ENCODE peak calls at places on chromosomes 1 and 21, in six cellular contexts. A is lung; K is CD8-positive, alpha-beta T cell; U is bronchial epithelial cell; J is suprapubic skin; L is GM06990. C is an unnamed sample.

GRCh38 chr1:5758000-5758858 is 234.0 kb downstream of the NPHP4 start:
- DNase-seq in J (no peak), U (no peak), L (no peak), A (no peak), K (no peak), C (no peak)

GRCh38 chr21:31560479-31560878 is 99.0 kb upstream of the SOD1 start:
- DNase-seq in L (no peak), A (no peak), K (no peak), U (no peak), J (no peak), C (no peak)

GRCh38 chr1:12057382-12057781 is 5.7 kb upstream of the TNFRSF8 start:
- DNase-seq in U (peak; percentile 24), K (no peak), J (no peak), L (no peak), A (no peak), C (no peak)

GRCh38 chr1:246795094-246795671 is 71.0 kb downstream of the SCCPDH start:
- DNase-seq in J (peak; percentile 74), A (no peak), K (no peak), U (no peak), L (no peak), C (no peak)

GRCh38 chr1:50279622-50280320 is 143.5 kb downstream of the DMRTA2 start:
- DNase-seq in U (peak; percentile 15), A (no peak), K (no peak), J (no peak), L (no peak), C (no peak)

GRCh38 chr1:43547538-43548072 is 16.9 kb downstream of the PTPRF start:
- DNase-seq in L (no peak), J (no peak), U (no peak), A (no peak), K (no peak), C (peak; percentile 33)

GRCh38 chr1:8482844-8483436 is 165.0 kb downstream of the SLC45A1 start:
- DNase-seq in U (peak; percentile 76), L (no peak), J (no peak), A (no peak), K (no peak), C (no peak)

GRCh38 chr1:159509440-159510222 is 26.2 kb downstream of the OR10J5 start:
- DNase-seq in J (no peak), K (no peak), A (no peak), L (no peak), U (no peak), C (no peak)

GRCh38 chr21:15061284-15061683 is 3.5 kb downstream of the NRIP1 start:
- DNase-seq in J (no peak), L (no peak), U (no peak), K (no peak), A (no peak), C (no peak)

GRCh38 chr1:53392460-53392859 is 64.6 kb upstream of the LRP8 start:
- DNase-seq in U (no peak), K (no peak), L (no peak), J (no peak), A (no peak), C (no peak)

GRCh38 chr1:93844262-93845045 is 34.6 kb downstream of the DNTTIP2 start:
- DNase-seq in A (peak; percentile 46), L (peak; percentile 30), K (peak; percentile 42), U (peak; percentile 80), J (no peak), C (peak; percentile 33)

GRCh38 chr1:203039609-203040517 is 13.6 kb downstream of the PPFIA4 start:
- DNase-seq in U (no peak), J (no peak), A (no peak), K (no peak), L (no peak), C (peak; percentile 82)

GRCh38 chr1:78721136-78721535 is 71.5 kb downstream of the IFI44 start:
- DNase-seq in J (no peak), L (no peak), K (no peak), A (no peak), U (no peak), C (no peak)

GRCh38 chr21:42544544-42544943 is 30.9 kb downstream of the SLC37A1 start:
- DNase-seq in L (no peak), A (no peak), U (no peak), K (no peak), J (no peak), C (no peak)

GRCh38 chr1:14964698-14965055 is 188.9 kb upstream of the TMEM51 start:
- DNase-seq in A (no peak), K (no peak), L (no peak), U (no peak), J (no peak), C (no peak)

GRCh38 chr1:231871471-231871870 is 244.9 kb downstream of the DISC1 start:
- DNase-seq in J (no peak), K (no peak), A (no peak), U (no peak), L (no peak), C (no peak)
- TF ChIP-seq CTCF in J (no peak), K (no peak), A (no peak), U (no peak), L (no peak), C (no peak)

DNA sequence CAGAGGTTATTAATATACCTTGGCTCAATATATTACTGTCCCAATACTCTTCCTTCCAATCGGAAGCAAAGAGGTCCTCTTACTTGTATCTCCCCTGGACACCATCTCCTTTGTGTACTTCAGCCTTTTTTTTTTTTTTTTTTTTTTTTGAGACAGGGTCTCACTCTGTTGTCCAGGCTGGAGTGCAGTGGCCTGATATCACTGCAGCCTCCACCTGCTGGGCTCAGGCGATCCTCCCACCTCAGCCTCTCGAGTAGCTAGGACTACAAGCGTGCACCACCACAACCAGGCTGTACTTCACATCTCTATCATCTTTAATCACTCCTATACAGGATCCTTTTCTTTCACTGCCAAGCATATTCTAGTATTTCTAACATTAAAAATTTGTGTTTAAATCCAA is 2.8 kb upstream of the DARS2 start:
- DNase-seq in K (no peak), J (no peak), U (no peak), A (no peak), L (no peak), C (no peak)
- H3K27me3 ChIP-seq in K (no peaks in the 10 kb centered on the region), J (no peaks in the 10 kb centered on the region), U (no peaks in the 10 kb centered on the region), A (no peaks in the 10 kb centered on the region), L (no peaks in the 10 kb centered on the region), C (no peaks in the 10 kb centered on the region)

GRCh38 chr1:228706305-228706704 is 29.0 kb upstream of the RHOU start:
- DNase-seq in K (no peak), J (no peak), L (no peak), U (no peak), A (no peak), C (no peak)

GRCh38 chr1:228698017-228698329 is 37.3 kb upstream of the RHOU start:
- DNase-seq in U (no peak), K (no peak), J (no peak), L (no peak), A (no peak), C (no peak)

GRCh38 chr1:228697209-228698016 is 37.9 kb upstream of the RHOU start:
- DNase-seq in J (peak; percentile 85), K (no peak), L (no peak), U (peak; percentile 37), A (peak; percentile 49), C (peak; percentile 66)

DNA sequence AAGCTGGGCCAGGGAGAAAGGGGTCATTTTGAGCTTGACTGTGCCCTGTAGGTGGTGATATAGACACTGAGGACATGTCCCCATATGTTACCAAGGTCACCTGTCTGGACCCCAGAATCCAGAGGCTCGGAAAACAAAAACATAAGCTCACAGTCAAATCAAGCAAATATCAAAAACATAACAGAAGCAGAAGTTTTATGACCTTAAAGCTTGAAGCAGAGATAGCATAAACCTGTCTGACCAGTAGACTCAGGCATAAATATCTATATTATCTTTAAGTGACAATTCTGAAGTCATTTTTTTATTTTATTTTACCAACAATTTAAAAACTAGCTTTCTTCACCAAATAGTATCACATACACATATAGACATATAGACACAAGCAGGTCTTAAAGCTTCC is 32.8 kb upstream of the RHOU start:
- DNase-seq in U (no peak), K (no peak), J (no peak), L (no peak), A (no peak), C (no peak)
- TF ChIP-seq CTCF in U (no peak), K (no peak), J (no peak), L (no peak), A (no peak), C (no peak)

GRCh38 chr1:181483084-181483559 is at the start of gene CACNA1E:
- DNase-seq in A (no peak), L (no peak), J (no peak), K (no peak), U (no peak), C (no peak)
- H3K27me3 ChIP-seq in A (peaks cover 13% of the 10 kb centered on the region), L (no peaks in the 10 kb centered on the region), J (peaks cover 64% of the 10 kb centered on the region), K (peaks cover 13% of the 10 kb centered on the region), U (peaks cover 41% of the 10 kb centered on the region), C (peaks cover 85% of the 10 kb centered on the region)

GRCh38 chr1:147820898-147821297 is 60.5 kb upstream of the GJA5 start:
- DNase-seq in L (no peak), U (no peak), A (no peak), J (no peak), K (no peak), C (no peak)

GRCh38 chr1:147811273-147811672 is 50.9 kb upstream of the GJA5 start:
- DNase-seq in J (no peak), U (no peak), A (no peak), K (no peak), L (no peak), C (no peak)

GRCh38 chr1:147812799-147813198 is 52.4 kb upstream of the GJA5 start:
- DNase-seq in U (no peak), A (no peak), K (no peak), J (no peak), L (no peak), C (no peak)

GRCh38 chr1:147811751-147812150 is 51.3 kb upstream of the GJA5 start:
- DNase-seq in A (no peak), K (no peak), U (no peak), L (no peak), J (no peak), C (no peak)

GRCh38 chr1:147815503-147815902 is 55.1 kb upstream of the GJA5 start:
- DNase-seq in A (no peak), L (no peak), K (no peak), U (no peak), J (no peak), C (peak; percentile 15)
- TF ChIP-seq CTCF in A (no peak), L (no peak), K (no peak), U (no peak), J (no peak), C (peak; percentile 25)